ENCODE peak calls at places on chromosomes 6 and 20, in six cellular contexts. M is non-pigmented ciliary epithelial cell, P is psoas muscle, I is colonic mucosa, X is neural progenitor cell, W is LoVo. G is an unnamed sample.

GRCh38 chr6:129624488-129624887 is 85.5 kb downstream of the ARHGAP18 start:
- DNase-seq in M (no peak), P (no peak), I (no peak), X (no peak), W (no peak), G (no peak)

GRCh38 chr20:62676976-62677375 is 31.7 kb upstream of the NTSR1 start:
- DNase-seq in M (no peak), P (no peak), I (no peak), X (no peak), W (no peak), G (no peak)

GRCh38 chr6:79842382-79843040 is 104.8 kb downstream of the ELOVL4 start:
- DNase-seq in M (no peak), P (no peak), I (no peak), X (no peak), W (no peak), G (no peak)

GRCh38 chr6:169157474-169158181 is 96.0 kb downstream of the THBS2 start:
- DNase-seq in M (no peak), P (no peak), I (no peak), X (no peak), W (no peak), G (no peak)

GRCh38 chr6:1394591-1395463 is 5.5 kb downstream of the FOXF2 start:
- DNase-seq in M (no peak), P (no peak), I (no peak), X (peak), W (no peak), G (no peak)

GRCh38 chr20:10586296-10586695 is 87.5 kb downstream of the JAG1 start:
- DNase-seq in M (no peak), P (no peak), I (no peak), X (no peak), W (no peak), G (no peak)

GRCh38 chr20:50294164-50295088 is 103.8 kb downstream of the CEBPB start:
- DNase-seq in M (no peak), P (peak), I (no peak), X (no peak), W (no peak), G (no peak)

GRCh38 chr6:28632326-28632851 is 106.7 kb downstream of the GPX5 start:
- DNase-seq in M (no peak), P (no peak), I (no peak), X (no peak), W (no peak), G (no peak)

GRCh38 chr6:103404799-103405198 is 1454.9 kb downstream of the HACE1 start:
- DNase-seq in M (no peak), P (no peak), I (no peak), X (no peak), W (no peak), G (no peak)

GRCh38 chr20:676315-676937 is 824 bp upstream of the SCRT2 start:
- DNase-seq in M (no peak), P (no peak), I (no peak), X (peak), W (no peak), G (no peak)

GRCh38 chr6:111971866-111972532 is 81.9 kb upstream of the CCN6 start:
- DNase-seq in M (no peak), P (no peak), I (no peak), X (no peak), W (no peak), G (no peak)